ENCODE peak calls at places on chromosome 15, in nine cellular contexts. L, Y, K, H, W, Z, J, E and Q are unnamed samples. For H3K4me1 and H3K9me3, the result is how much of the 10 kb centered on the place peaks cover.

GRCh38 chr15:59242649-59243048 is 36.0 kb downstream of the LDHAL6B start:
- DNase-seq in L (no peak), Y (peak), K (no peak), H (no peak), W (no peak), Z (no peak), J (no peak), E (peak), Q (no peak)

GRCh38 chr15:93366387-93367100 is 277.5 kb upstream of the RGMA start:
- DNase-seq in L (no peak), Y (no peak), K (no peak), H (no peak), W (no peak), Z (no peak), J (no peak), E (no peak), Q (no peak)

GRCh38 chr15:78204351-78205309 is 29.7 kb downstream of the ACSBG1 start:
- DNase-seq in L (peak), Y (no peak), K (no peak), H (no peak), W (no peak), Z (no peak), J (no peak), E (no peak), Q (peak)

GRCh38 chr15:82177291-82178010 is 85.1 kb downstream of the EFL1 start:
- DNase-seq in L (peak), Y (peak), K (no peak), H (no peak), W (no peak), Z (no peak), J (no peak), E (peak), Q (no peak)

GRCh38 chr15:90340345-90340744 is 11.7 kb upstream of the ZNF774 start:
- DNase-seq in L (no peak), Y (peak), K (no peak), H (no peak), W (no peak), Z (no peak), J (no peak), E (no peak), Q (no peak)

GRCh38 chr15:35062164-35063099 is 22.7 kb downstream of the NANOGP8 start:
- DNase-seq in L (no peak), Y (no peak), K (no peak), H (no peak), W (no peak), Z (no peak), J (no peak), E (peak), Q (no peak)

GRCh38 chr15:31338318-31338878 is 11.8 kb downstream of the KLF13 start:
- DNase-seq in L (peak), Y (no peak), K (no peak), H (peak), W (peak), Z (no peak), J (no peak), E (no peak), Q (no peak)

GRCh38 chr15:31200735-31201151 is 99.2 kb upstream of the TRPM1 start:
- DNase-seq in L (peak), Y (peak), K (peak), H (peak), W (peak), Z (peak), J (no peak), E (peak), Q (peak)

GRCh38 chr15:31031471-31032064 is 40.1 kb upstream of the MTMR10 start:
- DNase-seq in L (peak), Y (no peak), K (no peak), H (no peak), W (no peak), Z (no peak), J (no peak), E (peak), Q (no peak)

GRCh38 chr15:68986292-68986691 is 28.2 kb upstream of the NOX5 start:
- DNase-seq in L (no peak), Y (no peak), K (no peak), H (no peak), W (no peak), Z (no peak), J (no peak), E (no peak), Q (no peak)

GRCh38 chr15:80890341-80890972 is 99.2 kb downstream of the MESD start:
- DNase-seq in L (peak), Y (peak), K (no peak), H (no peak), W (no peak), Z (no peak), J (no peak), E (peak), Q (no peak)

GRCh38 chr15:71055461-71055860 is 59.8 kb upstream of the THSD4 start:
- DNase-seq in L (peak), Y (peak), K (no peak), H (no peak), W (no peak), Z (peak), J (no peak), E (peak), Q (no peak)

GRCh38 chr15:89034305-89034704 is 54.0 kb upstream of the ABHD2 start:
- DNase-seq in L (peak), Y (peak), K (no peak), H (no peak), W (no peak), Z (peak), J (no peak), E (peak), Q (no peak)

GRCh38 chr15:54033954-54034458 is 55.8 kb downstream of the UNC13C start:
- DNase-seq in L (no peak), Y (no peak), K (no peak), H (no peak), W (no peak), Z (no peak), J (no peak), E (no peak), Q (no peak)

GRCh38 chr15:74320358-74321247 is 46.8 kb downstream of the CYP11A1 start:
- DNase-seq in L (peak), Y (peak), K (peak), H (no peak), W (no peak), Z (peak), J (no peak), E (peak), Q (peak)

GRCh38 chr15:80777836-80778620 is 1.1 kb upstream of the CEMIP start:
- DNase-seq in L (no peak), Y (peak), K (no peak), H (no peak), W (no peak), Z (no peak), J (no peak), E (peak), Q (no peak)

GRCh38 chr15:77810180-77810579 is 177.5 kb upstream of the LINGO1 start:
- DNase-seq in L (peak), Y (no peak), K (no peak), H (no peak), W (no peak), Z (peak), J (no peak), E (no peak), Q (peak)

GRCh38 chr15:35519536-35520149 is 26.3 kb downstream of the DPH6 start:
- DNase-seq in L (peak), Y (peak), K (peak), H (no peak), W (no peak), Z (peak), J (no peak), E (peak), Q (no peak)

GRCh38 chr15:38300395-38300794 is 47.8 kb downstream of the SPRED1 start:
- DNase-seq in L (peak), Y (peak), K (no peak), H (no peak), W (no peak), Z (peak), J (no peak), E (peak), Q (no peak)

GRCh38 chr15:100205549-100206295 is 136.1 kb downstream of the ADAMTS17 start:
- DNase-seq in L (no peak), Y (no peak), K (no peak), H (no peak), W (no peak), Z (no peak), J (no peak), E (no peak), Q (no peak)

GRCh38 chr15:70016511-70016994 is 81.2 kb downstream of the TLE3 start:
- DNase-seq in L (no peak), Y (no peak), K (no peak), H (peak), W (no peak), Z (no peak), J (no peak), E (no peak), Q (no peak)

GRCh38 chr15:84911879-84912660 is 27.6 kb downstream of the SLC28A1 start:
- DNase-seq in L (peak), Y (peak), K (no peak), H (no peak), W (no peak), Z (no peak), J (peak), E (peak), Q (no peak)

GRCh38 chr15:38564557-38565286 is at the start of gene RASGRP1:
- DNase-seq in L (peak), Y (peak), K (peak), H (peak), W (peak), Z (peak), J (no peak), E (peak), Q (peak)

GRCh38 chr15:50506121-50506520 is 40.3 kb downstream of the USP50 start:
- DNase-seq in L (no peak), Y (no peak), K (no peak), H (no peak), W (no peak), Z (no peak), J (no peak), E (no peak), Q (no peak)

GRCh38 chr15:58472821-58473581 is 41.2 kb downstream of the LIPC start:
- DNase-seq in L (peak), Y (peak), K (no peak), H (no peak), W (no peak), Z (peak), J (no peak), E (no peak), Q (peak)

GRCh38 chr15:101466188-101466587 is 23.3 kb downstream of the PCSK6 start:
- DNase-seq in L (no peak), Y (no peak), K (no peak), H (no peak), W (no peak), Z (no peak), J (no peak), E (no peak), Q (no peak)

GRCh38 chr15:52558196-52558595 is 10.6 kb downstream of the ARPP19 start:
- DNase-seq in L (peak), Y (no peak), K (no peak), H (no peak), W (no peak), Z (no peak), J (no peak), E (peak), Q (no peak)
- H3K27ac ChIP-seq in L (no peak), Y (no peak), K (peak), H (no peak), W (no peak), Z (no peak), J (no peak), E (peak), Q (no peak)

GRCh38 chr15:36880226-36880912 is 220.0 kb downstream of the MEIS2 start:
- DNase-seq in L (no peak), Y (no peak), K (no peak), H (no peak), W (no peak), Z (no peak), J (no peak), E (no peak), Q (no peak)

GRCh38 chr15:36877796-36878744 is 222.3 kb downstream of the MEIS2 start:
- DNase-seq in L (no peak), Y (no peak), K (no peak), H (peak), W (no peak), Z (no peak), J (no peak), E (no peak), Q (no peak)

GRCh38 chr15:36877294-36877693 is 223.1 kb downstream of the MEIS2 start:
- DNase-seq in L (no peak), Y (no peak), K (no peak), H (no peak), W (no peak), Z (no peak), J (no peak), E (no peak), Q (no peak)

GRCh38 chr15:36879568-36880225 is 220.7 kb downstream of the MEIS2 start:
- DNase-seq in L (no peak), Y (no peak), K (no peak), H (no peak), W (no peak), Z (no peak), J (no peak), E (no peak), Q (no peak)

DNA sequence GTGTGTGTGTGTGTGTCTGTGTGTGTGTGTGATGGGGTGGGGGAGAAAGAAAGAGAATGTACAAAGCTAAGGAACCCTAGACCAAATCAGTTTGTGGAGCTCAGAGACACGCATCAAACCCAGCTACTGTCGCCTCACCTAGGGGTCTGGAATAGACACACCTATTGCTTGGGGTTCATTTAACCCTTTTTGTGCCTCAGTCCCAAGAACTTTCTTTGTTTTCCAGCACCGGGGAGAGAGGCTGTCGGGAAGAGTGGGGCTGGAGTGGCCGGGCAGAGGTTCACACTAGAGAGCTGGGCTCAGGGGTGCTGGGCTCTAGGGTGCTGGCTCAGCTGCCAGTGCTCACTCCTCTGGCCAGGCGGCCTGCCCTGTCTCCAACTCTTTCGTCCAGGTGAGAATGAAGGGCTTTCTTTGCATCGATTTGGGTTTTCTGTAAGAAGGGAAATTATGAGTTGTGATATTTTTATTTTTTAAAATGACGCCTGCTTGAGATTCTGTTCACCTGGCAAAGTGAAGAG is 221.5 kb downstream of the MEIS2 start:
- DNase-seq in L (no peak), Y (no peak), K (no peak), H (no peak), W (no peak), Z (no peak), J (no peak), E (no peak), Q (no peak)
- H3K4me1 ChIP-seq in L (half or more), Y (under half), K (under half), H (under half), W (under half), Z (under half), J (under half), E (under half), Q (under half)

DNA sequence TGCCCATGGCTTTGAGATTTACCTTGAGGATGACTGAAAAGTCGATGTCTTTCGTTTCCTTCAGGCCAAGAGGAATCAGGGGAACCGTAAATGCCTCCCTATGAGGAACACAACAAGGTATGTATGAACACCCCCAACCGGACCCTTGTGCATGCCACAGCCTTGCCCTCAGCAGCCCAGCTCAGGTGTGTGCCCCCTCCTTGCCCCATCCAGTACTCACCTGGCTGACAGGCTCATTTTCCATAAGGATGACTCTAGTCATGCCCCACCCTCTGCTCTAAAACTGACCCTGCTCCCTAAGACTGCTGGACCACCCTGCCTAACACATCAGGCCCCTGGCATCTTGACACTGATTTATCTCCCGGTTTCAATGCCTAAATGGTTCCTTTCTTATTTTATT is 270.0 kb downstream of the GOLGA6L6 start:
- DNase-seq in L (no peak), Y (no peak), K (no peak), H (no peak), W (no peak), Z (no peak), J (no peak), E (no peak), Q (no peak)
- H3K9me3 ChIP-seq in L (under half), Y (under half), K (under half), H (under half), W (under half), Z (half or more), J (under half), E (under half), Q (under half)

DNA sequence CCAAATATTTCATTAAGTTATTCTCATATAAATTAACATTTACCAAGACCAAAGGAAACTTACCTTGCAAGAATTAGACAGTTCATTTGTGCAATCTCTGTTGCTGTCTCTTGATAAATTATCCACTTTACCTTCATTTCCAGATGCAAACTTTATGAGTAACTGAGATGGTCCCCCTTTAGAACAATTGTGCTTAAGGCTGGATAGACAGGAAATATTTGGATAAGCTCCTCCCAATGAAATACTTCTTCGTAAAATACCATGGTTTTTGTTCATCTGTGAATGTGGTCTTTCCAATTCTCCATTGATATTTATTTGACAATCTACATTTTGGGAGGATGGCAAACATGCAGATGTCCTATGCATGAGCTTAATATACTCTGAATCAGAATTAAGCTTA is 78.2 kb downstream of the NEDD4 start:
- DNase-seq in L (peak), Y (no peak), K (no peak), H (no peak), W (no peak), Z (no peak), J (no peak), E (peak), Q (peak)
- H3K27ac ChIP-seq in L (no peak), Y (no peak), K (peak), H (no peak), W (no peak), Z (no peak), J (no peak), E (peak), Q (peak)

GRCh38 chr15:66170716-66171115 is 82.8 kb downstream of the MEGF11 start:
- DNase-seq in L (no peak), Y (no peak), K (no peak), H (no peak), W (no peak), Z (no peak), J (no peak), E (no peak), Q (no peak)
- H3K4me1 ChIP-seq in L (under half), Y (under half), K (under half), H (under half), W (under half), Z (under half), J (under half), E (under half), Q (under half)